ENCODE peak calls at places on chromosomes 7 and 10, in four cellular contexts. H, T, Y and M are unnamed samples.
A peak's percentile ranks its signal among the peaks of the same experiment; 100 is the strongest.

GRCh38 chr10:75827591-75827990 is 396.2 kb downstream of the LRMDA start:
- DNase-seq in H (no peak), T (no peak), Y (no peak), M (no peak)

GRCh38 chr10:24866615-24867583 is 85.5 kb downstream of the PRTFDC1 start:
- DNase-seq in H (peak; percentile 35), T (peak; percentile 67), Y (no peak), M (peak; percentile 87)

GRCh38 chr7:152126741-152127140 is 101.3 kb downstream of the GALNT11 start:
- DNase-seq in H (no peak), T (no peak), Y (no peak), M (no peak)

GRCh38 chr10:114638874-114639625 is 19.0 kb downstream of the ABLIM1 start:
- DNase-seq in H (no peak), T (peak; percentile 50), Y (no peak), M (peak; percentile 95)

GRCh38 chr10:88897019-88897853 is 17.2 kb downstream of the STAMBPL1 start:
- DNase-seq in H (peak; percentile 81), T (peak; percentile 28), Y (no peak), M (no peak)

GRCh38 chr7:18829518-18830252 is 287.8 kb downstream of the TWIST1 start:
- DNase-seq in H (no peak), T (peak; percentile 23), Y (no peak), M (peak; percentile 68)

GRCh38 chr10:83816942-83817341 is 322.4 kb upstream of the GHITM start:
- DNase-seq in H (no peak), T (no peak), Y (no peak), M (no peak)

GRCh38 chr10:96034625-96035024 is 8.8 kb upstream of the CCNJ start:
- DNase-seq in H (no peak), T (no peak), Y (no peak), M (no peak)

GRCh38 chr7:80640841-80641240 is 2.4 kb downstream of the CD36 start:
- DNase-seq in H (no peak), T (peak; percentile 75), Y (no peak), M (peak; percentile 77)

GRCh38 chr10:132331259-132331955 is 586 bp upstream of the LRRC27 start:
- DNase-seq in H (no peak), T (no peak), Y (no peak), M (no peak)

GRCh38 chr7:135291809-135292253 is 58.2 kb downstream of the STRA8 start:
- DNase-seq in H (no peak), T (no peak), Y (no peak), M (peak; percentile 86)

GRCh38 chr10:93760490-93760889 is 2.8 kb downstream of the LGI1 start:
- DNase-seq in H (no peak), T (no peak), Y (no peak), M (no peak)

GRCh38 chr7:143257501-143257900 is 5.7 kb upstream of the GSTK1 start:
- DNase-seq in H (no peak), T (no peak), Y (no peak), M (no peak)

GRCh38 chr10:114697061-114697598 is 39.1 kb upstream of the ABLIM1 start:
- DNase-seq in H (no peak), T (peak; percentile 40), Y (no peak), M (peak; percentile 37)

GRCh38 chr10:86938260-86938659 is 19.2 kb downstream of the MMRN2 start:
- DNase-seq in H (no peak), T (no peak), Y (no peak), M (no peak)

GRCh38 chr10:124539935-124540641 is 78.5 kb downstream of the LHPP start:
- DNase-seq in H (peak; percentile 61), T (peak; percentile 43), Y (peak; percentile 57), M (peak; percentile 18)

GRCh38 chr7:192701-193536 is 548 bp downstream of the FAM20C start:
- DNase-seq in H (peak; percentile 16), T (peak; percentile 31), Y (no peak), M (peak; percentile 21)

GRCh38 chr10:118951218-118951617 is 78.3 kb upstream of the NANOS1 start:
- DNase-seq in H (no peak), T (no peak), Y (no peak), M (no peak)

GRCh38 chr7:30974605-30975256 is 11.0 kb downstream of the GHRHR start:
- DNase-seq in H (peak; percentile 83), T (peak; percentile 53), Y (peak; percentile 58), M (peak; percentile 40)

GRCh38 chr7:50142421-50143113 is 49.5 kb upstream of the ZPBP start:
- DNase-seq in H (peak; percentile 18), T (peak; percentile 41), Y (peak; percentile 26), M (peak; percentile 21)

GRCh38 chr10:46559231-46559671 is 2.8 kb upstream of the GPRIN2 start:
- DNase-seq in H (no peak), T (no peak), Y (no peak), M (no peak)

GRCh38 chr7:207418-208127 is 15.2 kb downstream of the FAM20C start:
- DNase-seq in H (peak; percentile 61), T (no peak), Y (no peak), M (no peak)

GRCh38 chr7:116229359-116229758 is 19.0 kb downstream of the TES start:
- DNase-seq in H (no peak), T (no peak), Y (no peak), M (no peak)
- H3K4ac ChIP-seq in H (no peak overlapping the region), T (no peak overlapping the region), Y (no peak overlapping the region), M (peak overlapping the region; percentile 43)

DNA sequence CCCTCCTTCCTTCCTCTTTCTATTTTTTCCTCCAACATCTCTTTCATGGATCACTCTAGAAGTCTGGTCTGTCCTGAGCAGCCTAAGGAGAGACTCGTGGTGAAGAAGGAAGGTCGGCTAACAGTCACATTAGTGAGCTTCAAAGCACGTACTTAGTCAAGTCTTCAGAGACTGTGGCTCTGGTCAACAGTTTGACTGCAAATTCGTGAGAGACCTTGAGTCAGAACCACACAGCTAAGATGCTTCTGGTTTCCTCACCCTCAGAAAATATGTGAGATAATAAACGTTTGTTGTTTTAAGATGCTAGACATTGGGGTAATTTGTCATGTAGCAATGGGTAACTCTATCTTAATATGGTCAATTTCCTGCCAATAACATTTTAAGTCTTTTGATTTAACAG is 126.2 kb upstream of the LRRN3 start:
- DNase-seq in H (no peak), T (no peak), Y (no peak), M (peak; percentile 13)
- H3K4ac ChIP-seq in H (no peak overlapping the region), T (no peak overlapping the region), Y (no peak overlapping the region), M (no peak overlapping the region)

DNA sequence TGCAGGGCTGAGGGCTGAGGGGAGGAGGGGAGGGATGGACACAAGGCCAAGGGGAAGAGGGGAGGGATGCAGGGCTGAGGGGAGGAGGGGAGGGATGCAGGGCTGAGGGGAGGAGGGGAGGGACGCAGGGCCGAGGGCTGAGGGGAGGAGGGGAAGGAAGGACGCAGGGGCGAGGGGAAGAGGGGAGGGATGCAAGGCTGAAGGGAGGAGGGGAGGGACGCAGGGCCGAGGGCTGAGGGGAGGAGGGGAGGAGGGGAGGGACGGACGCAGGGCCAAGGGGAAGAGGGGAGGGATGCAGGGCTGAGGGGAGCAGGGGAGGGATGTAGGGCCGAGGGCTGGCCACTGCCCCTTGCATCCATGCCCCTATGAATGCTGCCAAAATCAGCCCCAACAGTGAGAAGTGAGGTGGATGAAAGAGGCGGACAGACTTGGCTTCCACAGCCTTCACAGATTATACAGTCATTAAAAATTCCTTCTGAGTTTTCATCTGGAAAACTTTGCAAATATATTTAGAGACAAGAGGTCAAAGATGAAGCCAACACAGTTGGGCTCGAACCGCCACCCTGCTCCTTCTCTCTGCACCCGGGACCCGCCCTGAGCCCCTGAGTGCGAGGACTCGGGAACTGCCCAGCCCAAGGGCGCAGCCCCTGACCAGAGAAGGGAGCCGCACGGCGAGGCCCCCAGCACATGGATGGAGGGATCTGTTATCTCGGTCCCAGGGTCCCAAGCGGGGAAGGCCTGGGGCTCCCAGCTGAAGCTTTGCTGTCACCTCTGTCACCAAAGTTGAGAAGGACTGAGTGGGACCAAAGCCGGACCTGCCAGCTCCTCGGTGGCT is 65.8 kb downstream of the DIP2C start:
- DNase-seq in H (no peak), T (no peak), Y (no peak), M (no peak)
- H3K4ac ChIP-seq in H (peak overlapping the region; percentile 8), T (peak overlapping the region; percentile 97), Y (no peak overlapping the region), M (peak overlapping the region; percentile 91)

GRCh38 chr10:109924100-109924499 is 789 bp upstream of the XPNPEP1 start:
- DNase-seq in H (no peak), T (no peak), Y (no peak), M (no peak)
- H3K4ac ChIP-seq in H (no peak overlapping the region), T (peak overlapping the region; percentile 37), Y (no peak overlapping the region), M (peak overlapping the region; percentile 85)

DNA sequence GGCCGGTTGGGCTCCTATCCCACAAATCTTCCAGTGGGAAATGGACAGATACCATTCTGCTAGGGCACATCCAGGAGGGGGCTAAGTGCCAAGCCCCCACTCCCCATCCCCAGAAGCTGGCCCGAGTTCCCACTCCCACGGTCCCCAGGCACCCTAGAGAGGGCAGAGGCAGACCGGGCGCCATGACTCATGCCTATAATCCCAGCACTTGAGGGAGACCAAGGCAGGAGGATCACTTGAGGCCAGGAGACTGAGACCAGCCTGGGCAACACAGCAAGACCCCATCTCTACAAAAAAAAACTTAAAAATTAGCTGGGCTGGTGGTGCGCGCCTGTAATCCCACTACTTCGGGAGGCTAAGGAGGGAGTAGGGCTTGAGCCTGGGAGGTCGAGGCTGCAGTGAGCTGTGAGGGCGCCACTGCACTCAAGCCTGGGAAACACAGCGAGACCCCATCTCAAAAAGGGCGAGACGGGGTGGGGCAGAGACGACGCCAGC is 870 bp downstream of the GNA12 start:
- DNase-seq in H (no peak), T (peak; percentile 38), Y (no peak), M (no peak)
- H3K4ac ChIP-seq in H (peak overlapping the region; percentile 63), T (peak overlapping the region; percentile 60), Y (no peak overlapping the region), M (peak overlapping the region; percentile 71)

GRCh38 chr10:78470267-78471103 is 436.8 kb downstream of the RPS24 start:
- DNase-seq in H (no peak), T (no peak), Y (no peak), M (peak; percentile 18)
- H3K4ac ChIP-seq in H (no peak overlapping the region), T (no peak overlapping the region), Y (no peak overlapping the region), M (no peak overlapping the region)

GRCh38 chr7:3300221-3300650 is 816 bp upstream of the SDK1 start:
- DNase-seq in H (peak; percentile 66), T (peak; percentile 67), Y (peak; percentile 11), M (peak; percentile 15)
- H3K4ac ChIP-seq in H (no peak overlapping the region), T (no peak overlapping the region), Y (no peak overlapping the region), M (no peak overlapping the region)